ENCODE peak calls at places on chromosomes 5 and 9, in six cellular contexts. B is cardiac muscle cell, P is astrocyte of the cerebellum, M is cardiac fibroblast, G is heart left ventricle, Y is progenitor cell of endocrine pancreas. J is an unnamed sample.

GRCh38 chr5:96703384-96703910 is 41.3 kb downstream of the CAST start:
- DNase-seq in B (peak; percentile 25), P (no peak), M (peak; percentile 28), G (no peak), Y (no peak), J (no peak)

GRCh38 chr9:120759755-120760400 is 33.3 kb downstream of the FBXW2 start:
- DNase-seq in B (no peak), P (no peak), M (no peak), G (no peak), Y (no peak), J (no peak)

GRCh38 chr5:15290953-15291352 is 209.0 kb upstream of the FBXL7 start:
- DNase-seq in B (peak; percentile 19), P (no peak), M (no peak), G (no peak), Y (no peak), J (no peak)

GRCh38 chr9:17988489-17988888 is 409.6 kb downstream of the SH3GL2 start:
- DNase-seq in B (no peak), P (no peak), M (no peak), G (no peak), Y (no peak), J (no peak)

GRCh38 chr5:134125195-134126015 is 10.9 kb downstream of the TCF7 start:
- DNase-seq in B (peak; percentile 57), P (peak; percentile 96), M (peak; percentile 68), G (peak; percentile 60), Y (no peak), J (no peak)

GRCh38 chr5:14922456-14922855 is 50.9 kb upstream of the ANKH start:
- DNase-seq in B (no peak), P (no peak), M (no peak), G (no peak), Y (no peak), J (no peak)

GRCh38 chr9:93946338-93946712 is 8.8 kb downstream of the BARX1 start:
- DNase-seq in B (no peak), P (no peak), M (no peak), G (no peak), Y (no peak), J (no peak)

GRCh38 chr5:68419637-68420452 is 204.3 kb downstream of the PIK3R1 start:
- DNase-seq in B (peak; percentile 50), P (no peak), M (peak; percentile 66), G (no peak), Y (no peak), J (no peak)

GRCh38 chr5:96743805-96744559 is 63.8 kb downstream of the ERAP1 start:
- DNase-seq in B (no peak), P (no peak), M (no peak), G (no peak), Y (no peak), J (no peak)

GRCh38 chr5:78360674-78361225 is 333 bp downstream of the SCAMP1 start:
- DNase-seq in B (no peak), P (no peak), M (no peak), G (peak; percentile 47), Y (peak; percentile 44), J (peak; percentile 55)
- TF ChIP-seq CTCF in B (no peak), P (no peak), M (no peak), G (no peak), Y (no peak), J (no peak)

DNA sequence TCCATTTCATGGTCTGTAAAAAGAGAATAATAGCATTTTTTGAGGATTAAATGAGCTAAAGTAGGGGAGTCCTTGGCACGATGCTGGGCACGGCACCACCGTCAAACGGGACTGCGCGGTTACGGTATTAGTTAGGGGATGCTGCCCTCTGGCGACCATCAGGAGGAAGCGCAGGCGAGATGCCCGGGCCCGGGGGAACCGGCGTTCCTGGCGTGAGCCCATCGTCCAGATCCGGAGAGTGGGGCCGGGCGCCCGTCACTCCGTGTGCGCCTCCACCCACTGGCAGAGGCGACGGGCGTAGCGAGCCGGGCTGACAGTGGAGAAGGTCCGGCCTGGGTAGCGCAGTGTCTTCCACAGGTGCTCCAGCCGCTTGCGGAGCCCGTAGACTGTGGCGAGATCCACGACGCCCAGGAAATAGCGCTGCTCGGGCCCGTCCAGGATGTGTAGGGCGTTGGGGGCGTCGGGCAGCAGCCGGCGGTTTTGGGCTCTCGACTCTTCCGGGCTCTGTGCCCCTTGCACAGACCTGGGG is 4.8 kb upstream of the ST6GALNAC4 start:
- DNase-seq in B (peak; percentile 58), P (no peak), M (peak; percentile 66), G (peak; percentile 67), Y (peak; percentile 56), J (peak; percentile 75)
- TF ChIP-seq CTCF in B (peak; percentile 72), P (peak; percentile 72), M (peak; percentile 79), G (peak; percentile 98), Y (peak; percentile 99), J (peak; percentile 97)

DNA sequence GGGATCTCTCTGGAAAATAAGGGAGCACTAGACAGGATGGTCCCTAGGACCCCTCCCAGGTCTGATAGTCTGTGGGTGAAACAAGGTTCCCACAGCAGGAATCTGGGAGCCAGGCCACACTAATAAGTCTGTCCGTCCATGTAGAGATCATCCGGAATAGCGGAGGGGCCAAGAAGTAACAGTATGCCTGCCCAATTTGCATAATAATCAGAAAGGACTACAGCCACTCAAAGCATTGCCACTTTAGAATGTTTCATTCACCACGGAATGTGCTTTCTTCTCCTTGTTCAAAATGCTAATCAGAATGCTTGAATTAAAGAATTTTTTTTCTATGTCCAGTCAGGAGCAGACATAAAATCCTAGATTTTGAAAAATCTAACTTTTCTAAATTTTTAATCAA is 254.9 kb downstream of the ACTL7B start:
- DNase-seq in B (no peak), P (no peak), M (no peak), G (no peak), Y (no peak), J (no peak)
- TF ChIP-seq CTCF in B (no peak), P (no peak), M (no peak), G (no peak), Y (no peak), J (no peak)

GRCh38 chr5:16616536-16617271 is at the start of gene RETREG1:
- DNase-seq in B (peak; percentile 15), P (no peak), M (peak; percentile 13), G (peak; percentile 67), Y (peak; percentile 59), J (peak; percentile 67)
- TF ChIP-seq CTCF in B (no peak), P (no peak), M (no peak), G (peak; percentile 3), Y (no peak), J (no peak)

GRCh38 chr9:123536455-123536868 is 180.5 kb downstream of the CRB2 start:
- DNase-seq in B (no peak), P (no peak), M (no peak), G (no peak), Y (no peak), J (no peak)
- TF ChIP-seq CTCF in B (no peak), P (no peak), M (no peak), G (no peak), Y (no peak), J (no peak)

GRCh38 chr9:85940832-85941616 is at the start of gene NAA35:
- DNase-seq in B (peak; percentile 98), P (peak; percentile 95), M (peak; percentile 99), G (peak; percentile 98), Y (peak; percentile 98), J (peak; percentile 97)
- TF ChIP-seq CTCF in B (no peak), P (no peak), M (no peak), G (no peak), Y (no peak), J (no peak)

GRCh38 chr9:6270896-6271295 is 55.3 kb downstream of the IL33 start:
- DNase-seq in B (peak; percentile 29), P (no peak), M (no peak), G (no peak), Y (no peak), J (no peak)

GRCh38 chr9:6271508-6272228 is 56.1 kb downstream of the IL33 start:
- DNase-seq in B (no peak), P (no peak), M (no peak), G (no peak), Y (no peak), J (no peak)

GRCh38 chr9:6272229-6272597 is 56.0 kb upstream of the TPD52L3 start:
- DNase-seq in B (peak; percentile 96), P (no peak), M (peak; percentile 97), G (peak; percentile 10), Y (no peak), J (no peak)

DNA sequence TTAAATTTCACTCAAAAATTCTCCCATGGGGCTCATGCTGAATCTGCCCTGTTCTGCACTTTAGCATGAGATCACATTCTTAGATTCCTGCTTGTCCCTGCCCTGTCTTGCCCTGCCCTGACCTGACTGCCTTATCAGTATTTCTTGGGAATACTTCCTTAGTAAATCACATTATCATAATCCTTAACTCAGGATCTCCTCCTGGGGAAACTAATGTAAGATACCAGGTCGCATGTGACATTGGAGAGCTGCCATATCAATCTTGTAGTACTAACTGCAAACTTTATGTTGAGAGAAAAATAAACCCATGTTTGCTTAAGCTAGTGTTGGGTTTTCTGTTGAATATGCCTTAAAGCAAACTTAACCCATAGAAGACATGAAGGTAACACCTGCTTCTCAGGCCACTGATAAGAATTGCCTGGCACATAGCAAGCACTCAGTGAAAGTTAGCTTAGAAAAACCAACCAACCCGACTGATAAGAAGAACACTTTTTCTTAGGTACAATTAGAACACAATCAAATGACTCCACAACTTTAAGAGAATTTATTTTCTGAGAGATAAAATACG is 53.3 kb downstream of the IL33 start:
- DNase-seq in B (no peak), P (no peak), M (no peak), G (no peak), Y (no peak), J (no peak)
- TF ChIP-seq CTCF in B (no peak), P (no peak), M (no peak), G (no peak), Y (no peak), J (no peak)

GRCh38 chr5:141326088-141326854 is 4.0 kb upstream of the PCDHGA1 start:
- DNase-seq in B (peak; percentile 65), P (peak; percentile 20), M (peak; percentile 72), G (peak; percentile 63), Y (no peak), J (peak; percentile 41)

GRCh38 chr5:141328231-141328630 is 2.1 kb upstream of the PCDHGA1 start:
- DNase-seq in B (no peak), P (no peak), M (no peak), G (no peak), Y (no peak), J (no peak)

DNA sequence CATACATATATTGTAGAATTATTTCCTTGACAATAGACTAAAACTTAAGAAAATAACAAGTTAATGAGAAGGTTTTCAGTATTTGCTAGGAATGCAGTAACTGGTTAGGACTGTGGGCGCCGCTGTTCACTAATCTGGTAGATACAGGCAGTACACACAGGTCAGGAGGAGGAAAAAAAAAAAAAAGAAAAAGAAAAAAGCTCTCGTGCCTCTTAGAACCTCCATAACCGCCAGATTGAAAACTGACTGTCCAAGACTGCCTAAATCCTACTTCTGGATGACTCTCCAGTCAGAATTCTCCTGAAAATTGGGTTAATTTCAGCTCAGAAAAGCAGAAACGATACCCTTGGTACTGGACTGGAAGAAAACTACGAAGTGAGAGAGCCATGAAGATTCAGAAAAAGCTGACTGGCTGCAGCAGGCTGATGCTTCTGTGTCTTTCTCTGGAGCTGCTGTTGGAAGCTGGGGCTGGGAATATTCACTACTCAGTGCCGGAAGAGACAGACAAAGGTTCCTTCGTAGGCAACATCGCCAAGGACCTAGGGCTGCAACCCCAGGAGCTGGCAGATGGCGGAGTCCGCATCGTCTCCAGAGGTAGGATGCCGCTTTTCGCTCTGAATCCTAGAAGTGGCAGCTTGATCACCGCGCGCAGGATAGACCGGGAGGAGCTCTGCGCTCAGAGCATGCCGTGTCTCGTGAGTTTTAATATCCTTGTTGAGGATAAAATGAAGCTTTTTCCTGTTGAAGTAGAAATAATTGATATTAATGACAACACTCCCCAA is at the start of gene PCDHGA1:
- DNase-seq in B (peak; percentile 67), P (no peak), M (peak; percentile 59), G (no peak), Y (no peak), J (no peak)
- TF ChIP-seq CTCF in B (peak; percentile 66), P (peak; percentile 34), M (peak; percentile 72), G (peak; percentile 57), Y (no peak), J (no peak)

J was measured in activated B cell treated with CpG ODN at 0.5 μM for 24 hours.